ENCODE peak calls at places on chromosomes 13 and 19, in nine cellular contexts. F is heart left ventricle, B is IMR-90, Y is adrenal gland, U is upper lobe of left lung, L is stomach, M is sigmoid colon, S is K562, A is suprapubic skin. R is an unnamed sample.
A peak's percentile ranks its signal among the peaks of the same experiment; 100 is the strongest.

GRCh38 chr19:31312629-31313244 is 36.5 kb downstream of the TSHZ3 start:
- DNase-seq in F (no peak), B (no peak), Y (no peak), U (no peak), L (no peak), M (no peak), S (no peak), A (no peak), R (no peak)

GRCh38 chr19:42051166-42052115 is 18.6 kb downstream of the GRIK5 start:
- DNase-seq in F (no peak), B (no peak), Y (no peak), U (peak; percentile 62), L (peak; percentile 47), M (no peak), S (no peak), A (no peak), R (no peak)

GRCh38 chr13:33828431-33829129 is 10.6 kb downstream of the RFC3 start:
- DNase-seq in F (no peak), B (no peak), Y (peak; percentile 66), U (no peak), L (no peak), M (no peak), S (no peak), A (no peak), R (no peak)

GRCh38 chr13:104683789-104684188 is 1617.6 kb upstream of the SLC10A2 start:
- DNase-seq in F (no peak), B (no peak), Y (no peak), U (no peak), L (no peak), M (no peak), S (no peak), A (no peak), R (no peak)

GRCh38 chr13:32314271-32314967 is 744 bp downstream of the ZAR1L start:
- DNase-seq in F (peak; percentile 55), B (no peak), Y (peak; percentile 48), U (peak; percentile 55), L (peak; percentile 28), M (peak; percentile 78), S (no peak), A (peak; percentile 63), R (peak; percentile 65)

GRCh38 chr19:4971424-4971793 is 2.5 kb downstream of the KDM4B start:
- DNase-seq in F (no peak), B (no peak), Y (peak; percentile 70), U (no peak), L (peak; percentile 38), M (peak; percentile 76), S (peak; percentile 66), A (peak; percentile 70), R (peak; percentile 70)

GRCh38 chr19:13983213-13983889 is 22.8 kb downstream of the RFX1 start:
- DNase-seq in F (no peak), B (no peak), Y (no peak), U (peak; percentile 81), L (no peak), M (no peak), S (no peak), A (no peak), R (peak; percentile 43)

GRCh38 chr13:41588899-41589298 is 131.5 kb downstream of the RGCC start:
- DNase-seq in F (no peak), B (peak; percentile 97), Y (no peak), U (no peak), L (no peak), M (no peak), S (peak; percentile 39), A (no peak), R (no peak)

GRCh38 chr13:30192320-30193093 is 114.8 kb downstream of the KATNAL1 start:
- DNase-seq in F (no peak), B (no peak), Y (no peak), U (no peak), L (no peak), M (no peak), S (no peak), A (no peak), R (no peak)

GRCh38 chr13:113802090-113802531 is 43.1 kb downstream of the TMEM255B start:
- DNase-seq in F (no peak), B (peak; percentile 72), Y (peak; percentile 35), U (peak; percentile 80), L (no peak), M (peak; percentile 68), S (peak; percentile 23), A (peak; percentile 70), R (no peak)

GRCh38 chr13:73532582-73532981 is 473.8 kb downstream of the KLF5 start:
- DNase-seq in F (no peak), B (no peak), Y (no peak), U (no peak), L (no peak), M (no peak), S (no peak), A (no peak), R (no peak)

GRCh38 chr13:43546260-43546659 is 240.5 kb downstream of the ENOX1 start:
- DNase-seq in F (peak; percentile 56), B (no peak), Y (no peak), U (no peak), L (no peak), M (no peak), S (no peak), A (no peak), R (no peak)
- TF ChIP-seq POLR2A in F (no peak), B (no peak), Y (no peak), U (no peak), L (no peak), M (no peak), S (no peak), A (no peak), R (no peak)

GRCh38 chr19:44277331-44277730 is 17.6 kb downstream of the ZNF233 start:
- DNase-seq in F (no peak), B (no peak), Y (no peak), U (no peak), L (no peak), M (no peak), S (no peak), A (no peak), R (no peak)

GRCh38 chr19:44280916-44281315 is 21.2 kb downstream of the ZNF233 start:
- DNase-seq in F (no peak), B (no peak), Y (no peak), U (no peak), L (no peak), M (no peak), S (no peak), A (no peak), R (no peak)

GRCh38 chr19:44282846-44283245 is 22.0 kb downstream of the ZNF235 start:
- DNase-seq in F (no peak), B (peak; percentile 19), Y (no peak), U (no peak), L (no peak), M (no peak), S (no peak), A (no peak), R (no peak)

DNA sequence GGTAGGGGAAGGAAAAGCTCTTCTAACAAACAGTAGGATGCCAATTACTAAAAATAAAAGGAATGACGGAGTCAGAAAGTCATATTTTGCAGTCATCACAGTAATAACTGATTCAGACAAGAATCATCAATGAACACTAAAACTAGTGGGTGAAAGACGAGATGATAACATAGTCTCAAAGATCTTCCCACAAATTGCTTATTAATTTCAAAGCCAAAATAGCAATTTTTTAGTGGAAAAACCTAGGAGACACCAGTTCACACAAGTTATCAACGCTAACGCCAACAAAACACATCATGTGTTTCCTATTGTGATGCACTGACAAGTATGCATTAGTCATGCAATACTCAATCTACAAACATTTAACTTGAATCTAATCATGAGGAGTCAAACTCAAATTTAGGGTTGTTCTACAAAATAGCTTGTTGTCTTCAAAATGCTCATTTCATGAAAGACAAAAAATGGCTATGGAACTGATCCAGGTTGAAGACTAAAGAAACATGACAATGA is 18.6 kb downstream of the ZNF233 start:
- DNase-seq in F (no peak), B (peak; percentile 7), Y (no peak), U (no peak), L (no peak), M (no peak), S (no peak), A (no peak), R (no peak)
- H3K9me3 ChIP-seq in F (peaks cover 82% of the 10 kb centered on the region), B (peaks cover 14% of the 10 kb centered on the region), Y (peaks cover 25% of the 10 kb centered on the region), U (peaks cover 96% of the 10 kb centered on the region), L (peaks cover 65% of the 10 kb centered on the region), M (peaks cover 11% of the 10 kb centered on the region), S (peaks cover 1% of the 10 kb centered on the region), A (peaks cover 28% of the 10 kb centered on the region), R (no peaks in the 10 kb centered on the region)

DNA sequence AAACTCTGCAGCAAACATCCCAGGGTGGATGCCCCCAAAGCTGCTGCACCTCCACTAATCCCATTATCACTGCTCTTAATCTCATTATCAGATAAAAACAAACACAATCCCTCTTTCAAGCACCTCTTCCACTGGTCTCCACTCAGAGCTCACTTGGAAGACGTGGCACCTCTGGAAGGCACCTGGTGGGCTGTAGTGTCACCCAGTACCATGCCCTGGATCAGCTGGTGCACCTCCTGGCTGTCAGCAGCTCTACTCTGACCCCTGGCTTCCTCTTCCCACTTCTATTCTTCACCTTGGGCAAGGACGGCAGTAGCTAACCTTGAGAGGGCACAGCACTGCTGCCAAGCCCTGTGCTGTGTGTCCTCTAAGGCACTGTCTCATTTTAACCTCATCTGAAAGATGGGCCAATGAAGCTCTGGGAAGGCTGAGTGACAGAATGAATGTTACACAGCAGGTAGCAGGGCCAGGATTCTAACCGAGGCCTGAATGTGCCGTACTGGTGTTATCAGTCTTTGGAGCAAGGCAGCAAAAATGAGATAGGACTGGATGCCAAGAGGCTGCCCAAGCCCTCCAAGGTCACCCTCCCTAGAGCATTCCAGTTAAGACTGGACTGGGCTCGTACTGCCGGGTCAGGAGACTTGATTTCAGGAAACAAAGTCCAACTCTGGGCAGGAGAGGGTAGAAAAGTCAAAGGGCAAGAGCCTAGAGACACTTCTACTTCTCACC is 7.4 kb downstream of the BRD4 start:
- DNase-seq in F (no peak), B (no peak), Y (peak; percentile 77), U (no peak), L (peak; percentile 63), M (no peak), S (no peak), A (peak; percentile 41), R (peak; percentile 63)
- TF ChIP-seq POLR2A in F (no peak), B (no peak), Y (peak; percentile 15), U (no peak), L (no peak), M (no peak), S (no peak), A (no peak), R (no peak)

GRCh38 chr19:46220038-46220615 is 9.4 kb upstream of the IGFL1 start:
- DNase-seq in F (no peak), B (no peak), Y (no peak), U (no peak), L (no peak), M (no peak), S (no peak), A (no peak), R (no peak)

GRCh38 chr19:46216612-46217011 is 12.9 kb upstream of the IGFL1 start:
- DNase-seq in F (no peak), B (no peak), Y (no peak), U (no peak), L (no peak), M (no peak), S (no peak), A (no peak), R (no peak)

GRCh38 chr19:46218160-46218559 is 11.4 kb upstream of the IGFL1 start:
- DNase-seq in F (no peak), B (peak; percentile 6), Y (peak; percentile 57), U (no peak), L (no peak), M (no peak), S (peak; percentile 39), A (no peak), R (no peak)

GRCh38 chr19:46213806-46214205 is 15.7 kb upstream of the IGFL1 start:
- DNase-seq in F (no peak), B (no peak), Y (no peak), U (peak; percentile 79), L (no peak), M (no peak), S (no peak), A (no peak), R (no peak)

GRCh38 chr19:46217476-46217875 is 12.1 kb upstream of the IGFL1 start:
- DNase-seq in F (no peak), B (no peak), Y (no peak), U (no peak), L (no peak), M (no peak), S (no peak), A (no peak), R (no peak)
- H3K9me3 ChIP-seq in F (no peaks in the 10 kb centered on the region), B (no peaks in the 10 kb centered on the region), Y (no peaks in the 10 kb centered on the region), U (no peaks in the 10 kb centered on the region), L (no peaks in the 10 kb centered on the region), M (no peaks in the 10 kb centered on the region), S (no peaks in the 10 kb centered on the region), A (no peaks in the 10 kb centered on the region), R (no peaks in the 10 kb centered on the region)